ENCODE peak calls at places on chromosomes 6 and 20, in four cellular contexts. S is CD8-positive, alpha-beta T cell; D is Karpas-422; A is HEK293T. Z is an unnamed sample.

GRCh38 chr6:73079611-73079955 is 145.7 kb downstream of the KHDC1L start:
- DNase-seq in S (no peak), A (no peak), D (no peak), Z (peak)

GRCh38 chr6:108888052-108888451 is 39.8 kb downstream of the ARMC2 start:
- DNase-seq in S (no peak), D (no peak), A (no peak), Z (no peak)

GRCh38 chr6:94074764-94075163 is 655.4 kb upstream of the EPHA7 start:
- DNase-seq in S (no peak), A (no peak), D (no peak), Z (no peak)

GRCh38 chr6:30507849-30508843 is 18.8 kb downstream of the HLA-E start:
- DNase-seq in S (no peak), D (peak), A (no peak), Z (no peak)

GRCh38 chr20:44215125-44215524 is 4.6 kb upstream of the OSER1 start:
- DNase-seq in D (peak), A (peak), S (peak), Z (peak)

GRCh38 chr20:18734525-18735189 is 78.9 kb upstream of the SCP2D1 start:
- DNase-seq in D (no peak), A (no peak), S (no peak), Z (no peak)

GRCh38 chr6:72048080-72048479 is 161.7 kb downstream of the RIMS1 start:
- DNase-seq in S (no peak), D (no peak), A (no peak), Z (peak)

GRCh38 chr6:164085552-164086325 is 671.2 kb downstream of the QKI start:
- DNase-seq in S (no peak), A (no peak), D (no peak), Z (peak)

GRCh38 chr6:30206799-30207618 is 6.2 kb downstream of the TRIM26 start:
- DNase-seq in D (no peak), S (no peak), A (no peak), Z (peak)

GRCh38 chr6:70124882-70125535 is 177.9 kb downstream of the COL9A1 start:
- DNase-seq in A (no peak), D (no peak), S (no peak), Z (peak)

GRCh38 chr6:27370391-27370790 is 18.2 kb upstream of the ZNF391 start:
- DNase-seq in A (no peak), S (no peak), D (no peak), Z (no peak)

GRCh38 chr6:72032056-72032455 is 145.7 kb downstream of the RIMS1 start:
- DNase-seq in A (no peak), D (no peak), S (no peak), Z (peak)

GRCh38 chr20:15618912-15619311 is 954.3 kb downstream of the KIF16B start:
- DNase-seq in A (no peak), D (no peak), S (no peak), Z (no peak)

Z was measured in astrocyte of the spinal cord.